ENCODE peak calls at places on chromosomes 12 and 14, in six cellular contexts. One of them, this sample, is unnamed.
A peak's percentile ranks its signal among the peaks of the same experiment; 100 is the strongest.

GRCh38 chr14:88866305-88866704 is 41.9 kb downstream of the TTC8 start:
- DNase-seq in RWPE2: no peak
- DNase-seq in bronchial epithelial cell: no peak
- DNase-seq in heart left ventricle: no peak
- DNase-seq in GM06990: no peak
- DNase-seq in Panc1: no peak
- DNase-seq in this sample: no peak

GRCh38 chr14:72633551-72633950 is 260.4 kb downstream of the DPF3 start:
- DNase-seq in GM06990: no peak
- DNase-seq in heart left ventricle: no peak
- DNase-seq in RWPE2: no peak
- DNase-seq in Panc1: no peak
- DNase-seq in bronchial epithelial cell: peak; percentile 24
- DNase-seq in this sample: no peak

GRCh38 chr14:63855272-63855671 is 2.5 kb downstream of the SYNE2 start:
- DNase-seq in RWPE2: no peak
- DNase-seq in Panc1: no peak
- DNase-seq in GM06990: no peak
- DNase-seq in bronchial epithelial cell: no peak
- DNase-seq in heart left ventricle: no peak
- DNase-seq in this sample: no peak

GRCh38 chr12:104751594-104751993 is 206.5 kb downstream of the SLC41A2 start:
- DNase-seq in Panc1: no peak
- DNase-seq in RWPE2: no peak
- DNase-seq in GM06990: no peak
- DNase-seq in heart left ventricle: no peak
- DNase-seq in bronchial epithelial cell: no peak
- DNase-seq in this sample: no peak

GRCh38 chr12:10469701-10470100 is 16.5 kb upstream of the KLRC1 start:
- DNase-seq in Panc1: no peak
- DNase-seq in RWPE2: no peak
- DNase-seq in GM06990: no peak
- DNase-seq in heart left ventricle: no peak
- DNase-seq in bronchial epithelial cell: no peak
- DNase-seq in this sample: no peak

GRCh38 chr14:83085141-83085540 is 1551.5 kb upstream of the SEL1L start:
- DNase-seq in RWPE2: no peak
- DNase-seq in bronchial epithelial cell: no peak
- DNase-seq in heart left ventricle: no peak
- DNase-seq in Panc1: no peak
- DNase-seq in GM06990: no peak
- DNase-seq in this sample: no peak

GRCh38 chr12:118463677-118464076 is 87.3 kb downstream of the SUDS3 start:
- DNase-seq in RWPE2: no peak
- DNase-seq in bronchial epithelial cell: peak; percentile 32
- DNase-seq in GM06990: no peak
- DNase-seq in Panc1: no peak
- DNase-seq in heart left ventricle: no peak
- DNase-seq in this sample: no peak

GRCh38 chr12:117112268-117112595 is 13.0 kb upstream of the TESC start:
- DNase-seq in Panc1: no peak
- DNase-seq in RWPE2: no peak
- DNase-seq in heart left ventricle: no peak
- DNase-seq in bronchial epithelial cell: no peak
- DNase-seq in GM06990: no peak
- DNase-seq in this sample: no peak

GRCh38 chr12:14650791-14651190 is 45.6 kb downstream of the GUCY2C start:
- DNase-seq in Panc1: no peak
- DNase-seq in GM06990: no peak
- DNase-seq in heart left ventricle: no peak
- DNase-seq in RWPE2: no peak
- DNase-seq in bronchial epithelial cell: no peak
- DNase-seq in this sample: no peak

GRCh38 chr14:100393362-100393761 is 70.2 kb downstream of the SLC25A47 start:
- DNase-seq in RWPE2: no peak
- DNase-seq in GM06990: no peak
- DNase-seq in bronchial epithelial cell: no peak
- DNase-seq in Panc1: no peak
- DNase-seq in heart left ventricle: no peak
- DNase-seq in this sample: no peak

GRCh38 chr14:58667900-58668299 is 30.1 kb downstream of the DACT1 start:
- DNase-seq in bronchial epithelial cell: no peak
- DNase-seq in heart left ventricle: no peak
- DNase-seq in RWPE2: no peak
- DNase-seq in GM06990: no peak
- DNase-seq in Panc1: no peak
- DNase-seq in this sample: no peak

GRCh38 chr12:132610051-132610759 is at the start of gene LRCOL1:
- DNase-seq in GM06990: no peak
- DNase-seq in RWPE2: no peak
- DNase-seq in bronchial epithelial cell: peak; percentile 12
- DNase-seq in heart left ventricle: peak; percentile 71
- DNase-seq in Panc1: no peak
- DNase-seq in this sample: no peak

GRCh38 chr14:35051796-35052195 is 5.7 kb downstream of the FAM177A1 start:
- DNase-seq in GM06990: no peak
- DNase-seq in heart left ventricle: no peak
- DNase-seq in bronchial epithelial cell: no peak
- DNase-seq in Panc1: no peak
- DNase-seq in RWPE2: no peak
- DNase-seq in this sample: no peak

GRCh38 chr14:78836777-78837176 is 666.6 kb downstream of the NRXN3 start:
- DNase-seq in Panc1: peak; percentile 38
- DNase-seq in heart left ventricle: peak; percentile 11
- DNase-seq in GM06990: peak; percentile 18
- DNase-seq in RWPE2: no peak
- DNase-seq in bronchial epithelial cell: peak; percentile 72
- DNase-seq in this sample: no peak

GRCh38 chr14:105885561-105886320 is 359.4 kb downstream of the TMEM121 start:
- DNase-seq in heart left ventricle: peak; percentile 1
- DNase-seq in Panc1: no peak
- DNase-seq in bronchial epithelial cell: no peak
- DNase-seq in RWPE2: peak; percentile 49
- DNase-seq in GM06990: no peak
- DNase-seq in this sample: no peak

GRCh38 chr12:79522237-79522636 is 168.5 kb downstream of the PAWR start:
- DNase-seq in RWPE2: no peak
- DNase-seq in Panc1: no peak
- DNase-seq in GM06990: no peak
- DNase-seq in heart left ventricle: no peak
- DNase-seq in bronchial epithelial cell: no peak
- DNase-seq in this sample: no peak

GRCh38 chr14:60803871-60804270 is 69.3 kb downstream of the MNAT1 start:
- DNase-seq in GM06990: no peak
- DNase-seq in bronchial epithelial cell: no peak
- DNase-seq in heart left ventricle: no peak
- DNase-seq in RWPE2: no peak
- DNase-seq in Panc1: no peak
- DNase-seq in this sample: no peak

GRCh38 chr12:92899388-92900001 is 29.6 kb downstream of the EEA1 start:
- DNase-seq in Panc1: peak; percentile 91
- DNase-seq in RWPE2: peak; percentile 82
- DNase-seq in GM06990: no peak
- DNase-seq in heart left ventricle: peak; percentile 68
- DNase-seq in bronchial epithelial cell: peak; percentile 98
- DNase-seq in this sample: peak; percentile 52

GRCh38 chr14:58367296-58367695 is 28.4 kb upstream of the TOMM20L start:
- DNase-seq in bronchial epithelial cell: no peak
- DNase-seq in heart left ventricle: no peak
- DNase-seq in GM06990: no peak
- DNase-seq in RWPE2: no peak
- DNase-seq in Panc1: no peak
- DNase-seq in this sample: no peak

GRCh38 chr14:68028075-68028474 is 208.5 kb downstream of the RAD51B start:
- DNase-seq in GM06990: no peak
- DNase-seq in heart left ventricle: no peak
- DNase-seq in Panc1: no peak
- DNase-seq in RWPE2: no peak
- DNase-seq in bronchial epithelial cell: no peak
- DNase-seq in this sample: no peak

GRCh38 chr12:13130981-13131380 is 27.5 kb upstream of the GSG1 start:
- DNase-seq in bronchial epithelial cell: no peak
- DNase-seq in heart left ventricle: no peak
- DNase-seq in RWPE2: no peak
- DNase-seq in Panc1: no peak
- DNase-seq in GM06990: no peak
- DNase-seq in this sample: no peak

GRCh38 chr12:13133886-13134285 is 30.4 kb upstream of the GSG1 start:
- DNase-seq in bronchial epithelial cell: no peak
- DNase-seq in GM06990: no peak
- DNase-seq in Panc1: no peak
- DNase-seq in heart left ventricle: no peak
- DNase-seq in RWPE2: no peak
- DNase-seq in this sample: no peak

GRCh38 chr12:13135336-13136178 is 32.1 kb upstream of the GSG1 start:
- DNase-seq in bronchial epithelial cell: peak; percentile 88
- DNase-seq in GM06990: no peak
- DNase-seq in heart left ventricle: no peak
- DNase-seq in RWPE2: peak; percentile 84
- DNase-seq in Panc1: no peak
- DNase-seq in this sample: peak; percentile 29
- TF ChIP-seq CTCF in bronchial epithelial cell: peak; percentile 38
- TF ChIP-seq CTCF in GM06990: no peak
- TF ChIP-seq CTCF in heart left ventricle: no peak
- TF ChIP-seq CTCF in RWPE2: peak; percentile 24
- TF ChIP-seq CTCF in Panc1: no peak
- TF ChIP-seq CTCF in this sample: no peak

GRCh38 chr14:43896044-43896443 is 611.0 kb downstream of the FSCB start:
- DNase-seq in heart left ventricle: no peak
- DNase-seq in Panc1: no peak
- DNase-seq in bronchial epithelial cell: no peak
- DNase-seq in RWPE2: no peak
- DNase-seq in GM06990: no peak
- DNase-seq in this sample: no peak

GRCh38 chr14:43898709-43899108 is 608.4 kb downstream of the FSCB start:
- DNase-seq in RWPE2: no peak
- DNase-seq in heart left ventricle: no peak
- DNase-seq in Panc1: no peak
- DNase-seq in bronchial epithelial cell: no peak
- DNase-seq in GM06990: no peak
- DNase-seq in this sample: no peak

GRCh38 chr14:43900173-43900655 is 606.9 kb downstream of the FSCB start:
- DNase-seq in Panc1: no peak
- DNase-seq in heart left ventricle: no peak
- DNase-seq in RWPE2: no peak
- DNase-seq in GM06990: no peak
- DNase-seq in bronchial epithelial cell: no peak
- DNase-seq in this sample: no peak

GRCh38 chr14:43894534-43894933 is 612.5 kb downstream of the FSCB start:
- DNase-seq in GM06990: no peak
- DNase-seq in bronchial epithelial cell: peak; percentile 1
- DNase-seq in heart left ventricle: no peak
- DNase-seq in RWPE2: no peak
- DNase-seq in Panc1: no peak
- DNase-seq in this sample: no peak
- TF ChIP-seq CTCF in GM06990: peak; percentile 10
- TF ChIP-seq CTCF in bronchial epithelial cell: peak; percentile 15
- TF ChIP-seq CTCF in heart left ventricle: peak; percentile 11
- TF ChIP-seq CTCF in RWPE2: peak; percentile 76
- TF ChIP-seq CTCF in Panc1: peak; percentile 47
- TF ChIP-seq CTCF in this sample: no peak

GRCh38 chr12:124375141-124375788 is 80.4 kb downstream of the RFLNA start:
- DNase-seq in bronchial epithelial cell: no peak
- DNase-seq in RWPE2: no peak
- DNase-seq in GM06990: no peak
- DNase-seq in Panc1: no peak
- DNase-seq in heart left ventricle: no peak
- DNase-seq in this sample: no peak
- TF ChIP-seq CTCF in bronchial epithelial cell: no peak
- TF ChIP-seq CTCF in RWPE2: no peak
- TF ChIP-seq CTCF in GM06990: no peak
- TF ChIP-seq CTCF in Panc1: peak; percentile 47
- TF ChIP-seq CTCF in heart left ventricle: no peak
- TF ChIP-seq CTCF in this sample: no peak

GRCh38 chr14:20830831-20831230 is 28.2 kb upstream of the RNASE1 start:
- DNase-seq in bronchial epithelial cell: no peak
- DNase-seq in Panc1: no peak
- DNase-seq in RWPE2: no peak
- DNase-seq in GM06990: no peak
- DNase-seq in heart left ventricle: no peak
- DNase-seq in this sample: no peak

GRCh38 chr14:20834899-20835298 is 32.3 kb upstream of the RNASE1 start:
- DNase-seq in GM06990: no peak
- DNase-seq in bronchial epithelial cell: no peak
- DNase-seq in Panc1: no peak
- DNase-seq in heart left ventricle: no peak
- DNase-seq in RWPE2: no peak
- DNase-seq in this sample: no peak

GRCh38 chr14:20841096-20841495 is 38.5 kb upstream of the RNASE1 start:
- DNase-seq in RWPE2: no peak
- DNase-seq in heart left ventricle: no peak
- DNase-seq in GM06990: no peak
- DNase-seq in bronchial epithelial cell: peak; percentile 69
- DNase-seq in Panc1: no peak
- DNase-seq in this sample: no peak

DNA sequence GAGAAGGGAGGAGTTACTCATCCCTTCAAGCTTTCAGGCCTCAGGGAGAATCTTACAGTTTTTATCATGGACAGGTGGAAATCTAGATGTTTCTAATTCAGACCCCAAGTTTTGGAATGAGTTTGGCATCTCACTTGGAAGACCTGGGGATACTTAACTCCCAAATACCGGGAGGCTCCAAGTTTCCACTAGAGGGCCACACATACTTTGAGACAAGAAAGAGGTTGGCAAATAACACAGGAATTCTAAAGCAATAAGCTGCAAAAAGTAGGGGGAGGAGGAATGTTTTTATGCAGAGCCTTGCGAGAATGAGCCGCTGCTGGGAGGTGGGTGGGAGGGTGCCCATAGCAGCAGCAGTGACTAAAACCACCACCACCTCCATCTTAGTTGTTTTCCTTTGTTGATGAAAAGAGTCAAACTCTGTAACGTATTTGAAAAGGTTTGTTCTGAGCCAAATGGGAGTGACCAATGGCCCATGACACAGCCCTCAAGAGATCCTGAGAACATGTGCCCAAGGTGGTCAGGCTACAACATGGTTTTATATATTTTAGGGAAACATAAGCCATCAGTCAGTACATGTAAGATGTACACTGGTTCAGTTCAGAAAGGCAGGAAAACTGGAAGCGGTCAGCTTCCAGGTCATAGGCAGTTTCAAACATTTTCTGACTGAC is 34.2 kb upstream of the RNASE1 start:
- DNase-seq in GM06990: no peak
- DNase-seq in heart left ventricle: no peak
- DNase-seq in Panc1: no peak
- DNase-seq in bronchial epithelial cell: peak; percentile 52
- DNase-seq in RWPE2: no peak
- DNase-seq in this sample: no peak
- TF ChIP-seq CTCF in GM06990: peak; percentile 15
- TF ChIP-seq CTCF in heart left ventricle: peak; percentile 44
- TF ChIP-seq CTCF in Panc1: peak; percentile 47
- TF ChIP-seq CTCF in bronchial epithelial cell: peak; percentile 36
- TF ChIP-seq CTCF in RWPE2: peak; percentile 58
- TF ChIP-seq CTCF in this sample: no peak

DNA sequence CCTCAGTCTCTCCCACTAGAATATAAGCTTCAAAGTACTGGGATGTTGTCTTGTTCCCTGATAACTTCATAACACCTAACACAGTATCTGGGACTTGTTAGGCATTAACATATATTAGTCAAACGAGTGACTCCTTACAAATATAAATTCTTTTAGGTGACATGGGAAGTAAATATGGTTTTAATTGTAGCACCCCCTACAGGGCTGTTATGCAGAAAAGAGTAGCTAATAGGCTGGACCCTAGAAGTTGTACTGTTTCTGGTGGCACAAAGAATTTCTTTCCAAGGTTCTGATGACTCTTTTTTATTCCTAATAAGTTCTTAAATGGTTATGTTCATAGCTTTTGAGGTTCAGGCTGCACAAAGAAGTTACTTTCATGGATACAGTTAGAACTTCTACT is 29.8 kb downstream of the GPATCH2L start:
- DNase-seq in GM06990: no peak
- DNase-seq in Panc1: no peak
- DNase-seq in bronchial epithelial cell: peak; percentile 11
- DNase-seq in heart left ventricle: no peak
- DNase-seq in RWPE2: no peak
- DNase-seq in this sample: no peak
- TF ChIP-seq CTCF in GM06990: peak; percentile 25
- TF ChIP-seq CTCF in Panc1: peak; percentile 23
- TF ChIP-seq CTCF in bronchial epithelial cell: no peak
- TF ChIP-seq CTCF in heart left ventricle: peak; percentile 22
- TF ChIP-seq CTCF in RWPE2: peak; percentile 37
- TF ChIP-seq CTCF in this sample: no peak

This sample was measured in omental fat pad.